ENCODE peak calls at places on chromosome 6, in eight cellular contexts. K, U, S, N, R, P, Q and D are unnamed samples.

GRCh38 chr6:156590482-156590881 is 186.7 kb upstream of the ARID1B start:
- ATAC-seq in K (no peak), U (no peak), S (no peak), N (no peak), R (no peak), P (no peak), Q (no peak), D (no peak)

GRCh38 chr6:122798099-122798641 is 9.1 kb downstream of the SMPDL3A start:
- ATAC-seq in K (peak), U (peak), S (peak), N (no peak), R (no peak), P (peak), Q (peak), D (peak)

GRCh38 chr6:160368670-160369069 is 20.5 kb downstream of the SLC22A3 start:
- ATAC-seq in K (no peak), U (no peak), S (no peak), N (no peak), R (no peak), P (no peak), Q (no peak), D (no peak)

GRCh38 chr6:127748290-127748689 is 152.6 kb downstream of the THEMIS start:
- ATAC-seq in K (peak), U (peak), S (no peak), N (no peak), R (no peak), P (no peak), Q (no peak), D (no peak)

GRCh38 chr6:55423933-55424332 is 96.7 kb downstream of the GFRAL start:
- ATAC-seq in K (no peak), U (no peak), S (no peak), N (no peak), R (no peak), P (no peak), Q (no peak), D (no peak)

GRCh38 chr6:158938220-158938619 is 61.8 kb downstream of the RSPH3 start:
- ATAC-seq in K (no peak), U (no peak), S (no peak), N (no peak), R (no peak), P (peak), Q (no peak), D (no peak)

GRCh38 chr6:124002377-124003081 is 198.9 kb downstream of the NKAIN2 start:
- ATAC-seq in K (no peak), U (no peak), S (no peak), N (no peak), R (peak), P (no peak), Q (no peak), D (no peak)

GRCh38 chr6:53615633-53616449 is 49.7 kb downstream of the KLHL31 start:
- ATAC-seq in K (peak), U (peak), S (peak), N (no peak), R (no peak), P (peak), Q (no peak), D (peak)

GRCh38 chr6:42326248-42326647 is 108.6 kb upstream of the MRPS10 start:
- ATAC-seq in K (no peak), U (no peak), S (no peak), N (no peak), R (no peak), P (no peak), Q (no peak), D (peak)

GRCh38 chr6:31734703-31735500 is 1.4 kb downstream of the CLIC1 start:
- ATAC-seq in K (peak), U (peak), S (peak), N (peak), R (no peak), P (peak), Q (peak), D (peak)

GRCh38 chr6:28134015-28134414 is 7.7 kb upstream of the ZKSCAN8 start:
- ATAC-seq in K (no peak), U (no peak), S (no peak), N (no peak), R (no peak), P (peak), Q (no peak), D (no peak)

GRCh38 chr6:35634316-35634715 is 54.4 kb downstream of the FKBP5 start:
- ATAC-seq in K (no peak), U (no peak), S (no peak), N (no peak), R (no peak), P (no peak), Q (no peak), D (no peak)

GRCh38 chr6:89792881-89793280 is 26.7 kb downstream of the MDN1 start:
- ATAC-seq in K (peak), U (peak), S (no peak), N (peak), R (no peak), P (peak), Q (peak), D (peak)

GRCh38 chr6:45472383-45472782 is 94.6 kb upstream of the SUPT3H start:
- ATAC-seq in K (no peak), U (no peak), S (no peak), N (no peak), R (no peak), P (no peak), Q (no peak), D (no peak)

GRCh38 chr6:85416049-85416448 is 33.8 kb upstream of the NT5E start:
- ATAC-seq in K (peak), U (no peak), S (no peak), N (no peak), R (no peak), P (no peak), Q (no peak), D (no peak)

GRCh38 chr6:168370310-168370991 is 50.9 kb upstream of the DACT2 start:
- ATAC-seq in K (peak), U (peak), S (peak), N (peak), R (peak), P (peak), Q (peak), D (peak)

GRCh38 chr6:34462561-34462971 is 3.3 kb upstream of the PACSIN1 start:
- ATAC-seq in K (no peak), U (no peak), S (no peak), N (no peak), R (peak), P (peak), Q (no peak), D (peak)

GRCh38 chr6:25868784-25869183 is 5.3 kb downstream of the SLC17A3 start:
- ATAC-seq in K (peak), U (no peak), S (no peak), N (no peak), R (no peak), P (no peak), Q (no peak), D (no peak)

GRCh38 chr6:5208039-5208438 is 52.7 kb downstream of the LYRM4 start:
- ATAC-seq in K (no peak), U (no peak), S (no peak), N (no peak), R (no peak), P (no peak), Q (no peak), D (no peak)

GRCh38 chr6:32291549-32291948 is 67.7 kb upstream of the NOTCH4 start:
- ATAC-seq in K (no peak), U (no peak), S (no peak), N (no peak), R (no peak), P (no peak), Q (no peak), D (no peak)

GRCh38 chr6:1729752-1730140 is 120.0 kb downstream of the FOXC1 start:
- ATAC-seq in K (no peak), U (no peak), S (no peak), N (no peak), R (no peak), P (no peak), Q (no peak), D (no peak)

GRCh38 chr6:53378208-53378607 is 29.5 kb upstream of the ELOVL5 start:
- ATAC-seq in K (no peak), U (no peak), S (no peak), N (no peak), R (no peak), P (no peak), Q (no peak), D (no peak)

GRCh38 chr6:1716845-1717244 is 107.1 kb downstream of the FOXC1 start:
- ATAC-seq in K (no peak), U (no peak), S (no peak), N (no peak), R (no peak), P (no peak), Q (no peak), D (no peak)

GRCh38 chr6:127291495-127291894 is 24.8 kb downstream of the RNF146 start:
- ATAC-seq in K (peak), U (peak), S (peak), N (no peak), R (peak), P (no peak), Q (no peak), D (no peak)

GRCh38 chr6:53630533-53631269 is 34.9 kb downstream of the KLHL31 start:
- ATAC-seq in K (no peak), U (no peak), S (no peak), N (no peak), R (peak), P (no peak), Q (no peak), D (peak)

GRCh38 chr6:53828215-53828614 is 33.4 kb downstream of the LRRC1 start:
- ATAC-seq in K (no peak), U (no peak), S (no peak), N (no peak), R (no peak), P (no peak), Q (no peak), D (peak)

GRCh38 chr6:50821431-50822077 is 2.9 kb downstream of the TFAP2B start:
- ATAC-seq in K (no peak), U (no peak), S (no peak), N (no peak), R (no peak), P (no peak), Q (no peak), D (no peak)

GRCh38 chr6:134512946-134513345 is 195.0 kb upstream of the SGK1 start:
- ATAC-seq in K (no peak), U (no peak), S (no peak), N (no peak), R (no peak), P (no peak), Q (no peak), D (no peak)

GRCh38 chr6:157813757-157814455 is 9.1 kb upstream of the SNX9 start:
- ATAC-seq in K (peak), U (no peak), S (no peak), N (no peak), R (peak), P (no peak), Q (no peak), D (peak)

GRCh38 chr6:150410395-150410794 is 41.6 kb downstream of the IYD start:
- ATAC-seq in K (no peak), U (no peak), S (no peak), N (no peak), R (no peak), P (no peak), Q (no peak), D (no peak)

GRCh38 chr6:145110109-145110508 is 625.2 kb downstream of the EPM2A start:
- ATAC-seq in K (no peak), U (no peak), S (no peak), N (no peak), R (no peak), P (no peak), Q (no peak), D (peak)

GRCh38 chr6:151052021-151052646 is 186.6 kb downstream of the MTHFD1L start:
- ATAC-seq in K (no peak), U (no peak), S (no peak), N (no peak), R (no peak), P (peak), Q (no peak), D (peak)

GRCh38 chr6:89862281-89862680 is 32.0 kb upstream of the GJA10 start:
- ATAC-seq in K (no peak), U (no peak), S (no peak), N (peak), R (no peak), P (no peak), Q (no peak), D (no peak)

GRCh38 chr6:124577734-124578281 is 384.4 kb upstream of the RNF217 start:
- ATAC-seq in K (peak), U (no peak), S (no peak), N (no peak), R (no peak), P (no peak), Q (no peak), D (no peak)

GRCh38 chr6:14707971-14708465 is 537.9 kb upstream of the JARID2 start:
- ATAC-seq in K (no peak), U (no peak), S (no peak), N (no peak), R (no peak), P (no peak), Q (no peak), D (no peak)